ENCODE peak calls at places on chromosomes 3 and 15, in seven cellular contexts. W, N, I, A, C, P and V are unnamed samples.

GRCh38 chr3:181712505-181713299 is 977 bp downstream of the SOX2 start:
- DNase-seq in W (no peak), N (no peak), I (no peak), A (peak; percentile 72), C (no peak), P (no peak), V (peak; percentile 85)

GRCh38 chr3:148955544-148956346 is 35.6 kb upstream of the GYG1 start:
- DNase-seq in W (peak; percentile 81), N (peak; percentile 90), I (peak; percentile 76), A (no peak), C (no peak), P (peak; percentile 42), V (no peak)

GRCh38 chr3:8759038-8759755 is 10.2 kb downstream of the OXTR start:
- DNase-seq in W (no peak), N (no peak), I (no peak), A (no peak), C (no peak), P (no peak), V (no peak)

GRCh38 chr3:45906681-45907220 is 20.4 kb downstream of the CCR9 start:
- DNase-seq in W (peak; percentile 64), N (peak; percentile 44), I (no peak), A (no peak), C (no peak), P (no peak), V (no peak)

GRCh38 chr3:123075359-123075758 is 8.5 kb downstream of the PDIA5 start:
- DNase-seq in W (no peak), N (no peak), I (no peak), A (no peak), C (no peak), P (no peak), V (no peak)

GRCh38 chr3:37162501-37163245 is 11.7 kb downstream of the LRRFIP2 start:
- DNase-seq in W (no peak), N (no peak), I (no peak), A (no peak), C (no peak), P (no peak), V (no peak)

GRCh38 chr3:64623125-64623524 is 64.7 kb downstream of the ADAMTS9 start:
- DNase-seq in W (no peak), N (no peak), I (no peak), A (no peak), C (no peak), P (no peak), V (no peak)

GRCh38 chr3:55882006-55882405 is 394.9 kb upstream of the WNT5A start:
- DNase-seq in W (no peak), N (no peak), I (no peak), A (no peak), C (no peak), P (no peak), V (no peak)

GRCh38 chr3:43181202-43181910 is 75.5 kb upstream of the POMGNT2 start:
- DNase-seq in W (no peak), N (no peak), I (no peak), A (no peak), C (no peak), P (peak; percentile 2), V (peak; percentile 51)

GRCh38 chr3:44648564-44649229 is at the start of gene ZNF35:
- DNase-seq in W (peak; percentile 91), N (peak; percentile 70), I (peak; percentile 72), A (peak; percentile 90), C (peak; percentile 82), P (peak; percentile 88), V (peak; percentile 89)

GRCh38 chr3:87410110-87410509 is 133.7 kb upstream of the POU1F1 start:
- DNase-seq in W (no peak), N (no peak), I (no peak), A (no peak), C (no peak), P (no peak), V (no peak)

GRCh38 chr3:120418866-120419490 is 31.8 kb downstream of the FSTL1 start:
- DNase-seq in W (peak; percentile 68), N (no peak), I (peak; percentile 61), A (no peak), C (peak; percentile 77), P (peak; percentile 71), V (no peak)

GRCh38 chr15:40340740-40341400 is at the start of gene CCDC9B:
- DNase-seq in W (peak; percentile 83), N (peak; percentile 46), I (peak; percentile 89), A (peak; percentile 85), C (peak; percentile 96), P (peak; percentile 82), V (peak; percentile 96)

GRCh38 chr3:97009427-97010019 is 195.1 kb downstream of the EPHA6 start:
- DNase-seq in W (no peak), N (no peak), I (no peak), A (no peak), C (no peak), P (no peak), V (no peak)

GRCh38 chr3:5010706-5011554 is 31.7 kb downstream of the BHLHE40 start:
- DNase-seq in W (no peak), N (no peak), I (no peak), A (peak; percentile 69), C (no peak), P (no peak), V (no peak)

GRCh38 chr15:67674983-67675382 is 132.5 kb downstream of the MAP2K5 start:
- DNase-seq in W (no peak), N (no peak), I (no peak), A (no peak), C (no peak), P (no peak), V (no peak)

GRCh38 chr3:190585771-190586630 is 72.1 kb downstream of the IL1RAP start:
- DNase-seq in W (no peak), N (peak; percentile 47), I (no peak), A (no peak), C (no peak), P (peak; percentile 47), V (no peak)

GRCh38 chr3:38267689-38268477 is 2.3 kb downstream of the SLC22A13 start:
- DNase-seq in W (no peak), N (no peak), I (no peak), A (no peak), C (no peak), P (peak; percentile 38), V (no peak)

GRCh38 chr3:148943531-148944200 is 47.7 kb upstream of the GYG1 start:
- DNase-seq in W (peak; percentile 71), N (peak; percentile 87), I (peak; percentile 32), A (no peak), C (no peak), P (peak; percentile 55), V (no peak)

GRCh38 chr3:170367797-170368196 is 10.3 kb downstream of the SKIL start:
- DNase-seq in W (no peak), N (no peak), I (no peak), A (no peak), C (no peak), P (no peak), V (no peak)

GRCh38 chr3:123395235-123395634 is 53.7 kb downstream of the ADCY5 start:
- DNase-seq in W (no peak), N (no peak), I (no peak), A (peak; percentile 8), C (no peak), P (no peak), V (no peak)

GRCh38 chr3:141795311-141795710 is 32.1 kb downstream of the GRK7 start:
- DNase-seq in W (no peak), N (no peak), I (no peak), A (no peak), C (no peak), P (peak; percentile 47), V (no peak)

GRCh38 chr3:14329116-14329830 is 73.1 kb upstream of the SLC6A6 start:
- DNase-seq in W (no peak), N (peak; percentile 18), I (no peak), A (peak; percentile 31), C (no peak), P (peak; percentile 65), V (no peak)

GRCh38 chr15:34366271-34367043 is 539 bp downstream of the LPCAT4 start:
- DNase-seq in W (peak; percentile 90), N (no peak), I (peak; percentile 77), A (peak; percentile 90), C (peak; percentile 55), P (peak; percentile 64), V (no peak)

GRCh38 chr15:39270976-39271375 is 309.9 kb upstream of the THBS1 start:
- DNase-seq in W (no peak), N (peak; percentile 98), I (peak; percentile 54), A (no peak), C (no peak), P (no peak), V (no peak)

DNA sequence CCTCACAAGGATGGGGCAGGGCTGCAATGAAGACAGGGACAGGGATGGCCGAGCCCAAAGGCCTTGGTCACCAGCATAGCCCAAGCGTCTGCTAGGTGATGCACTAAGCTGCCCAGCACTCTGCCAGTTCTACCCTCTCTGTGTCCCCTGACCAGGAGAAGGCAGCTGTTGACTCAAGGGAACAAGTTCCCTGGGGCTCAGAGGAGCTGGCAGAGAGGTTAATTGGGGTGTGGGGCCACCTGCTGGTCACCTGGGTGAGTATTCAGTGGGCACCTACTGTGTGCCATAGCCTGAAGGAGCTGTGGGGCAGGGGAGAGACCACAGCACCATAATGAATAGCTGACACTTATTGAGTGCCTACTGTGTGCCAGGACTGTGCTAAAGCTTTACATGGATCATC is 22.0 kb upstream of the DOCK3 start:
- DNase-seq in W (peak; percentile 46), N (no peak), I (peak; percentile 24), A (peak; percentile 82), C (no peak), P (peak; percentile 76), V (no peak)
- TF ChIP-seq CTCF in W (peak; percentile 32), N (peak; percentile 35), I (peak; percentile 25), A (peak; percentile 53), C (peak; percentile 36), P (peak; percentile 0), V (peak; percentile 37)

DNA sequence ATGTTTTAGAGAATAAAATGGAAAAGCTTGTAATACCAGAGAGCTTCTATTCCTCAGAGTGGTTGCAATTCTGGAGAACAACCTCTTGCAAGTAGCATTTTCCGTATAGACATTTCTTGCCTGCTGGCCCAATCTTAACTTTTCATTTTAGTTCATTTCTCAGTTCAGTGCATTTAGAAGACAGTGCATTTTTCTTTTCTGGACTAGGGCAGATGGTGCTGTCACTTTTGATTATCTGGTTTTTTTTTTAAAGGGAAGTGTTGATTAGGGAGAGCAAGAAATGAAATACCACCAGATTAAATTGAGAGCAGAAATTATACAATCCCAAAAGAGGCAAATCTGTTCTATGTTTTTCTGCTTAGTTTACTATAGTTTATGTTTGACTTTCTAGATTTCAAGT is 172.7 kb downstream of the GHSR start:
- DNase-seq in W (no peak), N (no peak), I (no peak), A (no peak), C (no peak), P (no peak), V (no peak)
- TF ChIP-seq CTCF in W (no peak), N (no peak), I (no peak), A (no peak), C (no peak), P (no peak), V (no peak)

DNA sequence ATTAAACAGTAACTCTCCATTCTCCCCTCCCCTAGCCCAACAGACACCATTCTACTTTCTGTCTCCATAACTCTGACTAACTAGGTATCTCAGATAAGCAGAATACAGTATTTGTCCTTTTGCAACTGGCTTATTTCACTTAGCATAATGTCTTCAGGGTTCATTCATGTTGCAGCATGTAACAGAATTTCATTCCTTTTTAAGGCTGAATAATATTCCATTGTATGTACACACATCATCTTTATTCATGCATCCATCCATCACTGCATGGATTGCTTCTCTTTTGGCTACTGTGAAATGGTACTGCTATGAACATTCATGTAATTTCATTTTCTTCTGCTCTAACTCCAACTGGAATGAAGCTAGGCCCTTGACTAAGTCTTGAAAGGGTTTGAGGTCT is 2.0 kb upstream of the PTPN23 start:
- DNase-seq in W (no peak), N (no peak), I (no peak), A (no peak), C (no peak), P (no peak), V (no peak)
- TF ChIP-seq CTCF in W (no peak), N (no peak), I (no peak), A (no peak), C (no peak), P (no peak), V (no peak)

GRCh38 chr3:12708584-12709192 is 44.8 kb upstream of the RAF1 start:
- DNase-seq in W (peak; percentile 72), N (peak; percentile 82), I (peak; percentile 25), A (no peak), C (no peak), P (no peak), V (peak; percentile 88)
- TF ChIP-seq CTCF in W (peak; percentile 35), N (peak; percentile 52), I (no peak), A (no peak), C (no peak), P (no peak), V (peak; percentile 27)